ENCODE peak calls at places on chromosomes 5 and 9, in eight cellular contexts. V, I, B, O, Y, S, C and D are unnamed samples.

GRCh38 chr5:27947088-27947487 is 908.7 kb upstream of the CDH9 start:
- DNase-seq in I (peak; percentile 17), O (no peak), S (no peak), B (no peak), V (no peak), C (no peak), Y (no peak), D (no peak)

GRCh38 chr5:53479045-53479655 is 1.3 kb upstream of the FST start:
- DNase-seq in Y (peak; percentile 22), C (no peak), O (no peak), I (peak; percentile 46), S (no peak), V (no peak), B (no peak), D (no peak)

GRCh38 chr9:6944896-6945295 is 187.1 kb downstream of the KDM4C start:
- DNase-seq in I (no peak), Y (no peak), S (no peak), O (no peak), B (no peak), V (no peak), C (no peak), D (no peak)

GRCh38 chr9:20022410-20022809 is 233.6 kb upstream of the SLC24A2 start:
- DNase-seq in S (no peak), B (no peak), I (no peak), C (no peak), O (no peak), V (no peak), Y (no peak), D (no peak)

GRCh38 chr9:124880501-124880900 is 18.6 kb downstream of the ARPC5L start:
- DNase-seq in C (no peak), V (no peak), B (no peak), S (no peak), Y (no peak), I (peak; percentile 76), O (no peak), D (no peak)

GRCh38 chr9:93902780-93903655 is 52.1 kb downstream of the BARX1 start:
- DNase-seq in V (no peak), O (peak; percentile 58), S (no peak), B (peak; percentile 52), I (no peak), Y (no peak), C (no peak), D (no peak)

GRCh38 chr5:94891565-94892362 is 273.3 kb downstream of the SLF1 start:
- DNase-seq in Y (no peak), C (no peak), S (no peak), B (no peak), V (no peak), I (no peak), O (no peak), D (no peak)

GRCh38 chr5:6480133-6481051 is 31.7 kb downstream of the UBE2QL1 start:
- DNase-seq in V (no peak), C (no peak), B (no peak), O (no peak), Y (no peak), S (peak; percentile 40), I (peak; percentile 37), D (no peak)

GRCh38 chr5:24347206-24347605 is 297.6 kb downstream of the CDH10 start:
- DNase-seq in V (no peak), B (no peak), I (no peak), Y (no peak), O (no peak), S (no peak), C (no peak), D (no peak)

GRCh38 chr9:117656007-117656406 is 48.2 kb upstream of the TLR4 start:
- DNase-seq in I (no peak), C (no peak), O (no peak), B (no peak), V (no peak), S (no peak), Y (no peak), D (no peak)

GRCh38 chr5:9720361-9720760 is 90.2 kb upstream of the TAS2R1 start:
- DNase-seq in Y (no peak), S (no peak), B (no peak), O (no peak), C (no peak), I (no peak), V (no peak), D (no peak)

GRCh38 chr9:13181652-13182051 is 97.8 kb downstream of the MPDZ start:
- DNase-seq in B (no peak), S (no peak), I (peak; percentile 11), O (no peak), C (no peak), V (no peak), Y (peak; percentile 2), D (no peak)

GRCh38 chr5:103232393-103232999 is 26.1 kb upstream of the MACIR start:
- DNase-seq in I (peak; percentile 29), Y (peak; percentile 23), O (no peak), B (no peak), C (no peak), S (no peak), V (no peak), D (no peak)

GRCh38 chr5:127072861-127073846 is at the start of gene C5orf63:
- DNase-seq in O (no peak), I (peak; percentile 55), V (peak; percentile 74), S (peak; percentile 63), Y (peak; percentile 77), C (no peak), B (peak; percentile 68), D (peak; percentile 88)

GRCh38 chr9:98248737-98249474 is 6.5 kb downstream of the TBC1D2 start:
- DNase-seq in O (peak; percentile 86), V (no peak), Y (peak; percentile 89), I (no peak), C (no peak), B (peak; percentile 78), S (no peak), D (peak; percentile 91)

GRCh38 chr5:177491429-177491945 is 5.9 kb downstream of the PDLIM7 start:
- DNase-seq in S (no peak), I (peak; percentile 93), C (no peak), B (no peak), O (peak; percentile 81), V (no peak), Y (peak; percentile 71), D (peak; percentile 81)

GRCh38 chr5:68272289-68272688 is 56.7 kb downstream of the PIK3R1 start:
- DNase-seq in O (no peak), Y (no peak), I (no peak), S (no peak), C (no peak), B (no peak), V (no peak), D (no peak)

GRCh38 chr5:1480217-1480616 is 35.0 kb upstream of the SLC6A3 start:
- DNase-seq in O (peak; percentile 81), S (no peak), V (peak; percentile 58), C (no peak), I (no peak), Y (no peak), B (no peak), D (peak; percentile 80)

GRCh38 chr9:97848582-97849237 is 4.3 kb upstream of the FOXE1 start:
- DNase-seq in Y (no peak), V (no peak), B (no peak), C (no peak), O (no peak), I (no peak), S (no peak), D (peak; percentile 77)

GRCh38 chr5:149154629-149155028 is 13.3 kb downstream of the ABLIM3 start:
- DNase-seq in O (no peak), I (no peak), S (no peak), C (no peak), B (no peak), V (no peak), Y (no peak), D (no peak)

GRCh38 chr5:14665949-14666741 is 1.6 kb downstream of the OTULIN start:
- DNase-seq in Y (peak; percentile 30), O (no peak), I (no peak), B (no peak), S (no peak), V (no peak), C (no peak), D (no peak)

GRCh38 chr9:36007309-36007708 is 29.4 kb upstream of the RECK start:
- DNase-seq in V (no peak), O (no peak), C (no peak), Y (no peak), S (no peak), I (no peak), B (no peak), D (no peak)

GRCh38 chr9:112031400-112031799 is 134.8 kb downstream of the UGCG start:
- DNase-seq in V (no peak), I (no peak), O (no peak), S (no peak), B (no peak), Y (no peak), C (no peak), D (no peak)